ENCODE peak calls at places on chromosomes 3 and 15, in nine cellular contexts. Q, U, A, P, X, Y, K, S and Z are unnamed samples.

GRCh38 chr15:64997911-64998310 is 8.2 kb upstream of the SPG21 start:
- DNase-seq in Q (no peak), U (no peak), A (no peak), P (no peak), X (no peak), Y (no peak), K (no peak), S (no peak), Z (no peak)

GRCh38 chr15:20659265-20659664 is 117.7 kb upstream of the GOLGA6L6 start:
- DNase-seq in Q (no peak), U (no peak), A (no peak), P (no peak), X (no peak), Y (no peak), K (no peak), S (no peak), Z (peak; percentile 22)

GRCh38 chr3:180594631-180595348 is 7.2 kb upstream of the TTC14 start:
- DNase-seq in Q (peak; percentile 13), U (no peak), A (no peak), P (no peak), X (peak; percentile 26), Y (no peak), K (no peak), S (no peak), Z (no peak)

GRCh38 chr3:49410102-49410843 is 1.5 kb downstream of the RHOA start:
- DNase-seq in Q (no peak), U (no peak), A (no peak), P (no peak), X (no peak), Y (no peak), K (no peak), S (no peak), Z (no peak)

GRCh38 chr3:31105438-31106077 is 211.1 kb upstream of the GADL1 start:
- DNase-seq in Q (no peak), U (no peak), A (no peak), P (no peak), X (no peak), Y (no peak), K (no peak), S (no peak), Z (no peak)

GRCh38 chr15:62883938-62884479 is 158.5 kb upstream of the TPM1 start:
- DNase-seq in Q (no peak), U (no peak), A (no peak), P (no peak), X (no peak), Y (peak; percentile 78), K (no peak), S (no peak), Z (no peak)

GRCh38 chr15:100216177-100216576 is 125.6 kb downstream of the ADAMTS17 start:
- DNase-seq in Q (no peak), U (no peak), A (no peak), P (no peak), X (no peak), Y (no peak), K (no peak), S (no peak), Z (no peak)

GRCh38 chr15:81098884-81099601 is 35.0 kb upstream of the CFAP161 start:
- DNase-seq in Q (no peak), U (no peak), A (no peak), P (no peak), X (no peak), Y (peak; percentile 68), K (peak; percentile 91), S (peak; percentile 73), Z (peak; percentile 53)

GRCh38 chr3:101850327-101851048 is 1.2 kb downstream of the NFKBIZ start:
- DNase-seq in Q (no peak), U (no peak), A (no peak), P (no peak), X (peak; percentile 65), Y (no peak), K (no peak), S (no peak), Z (no peak)

GRCh38 chr3:157542711-157543485 is 39.7 kb upstream of the VEPH1 start:
- DNase-seq in Q (no peak), U (peak; percentile 89), A (peak; percentile 81), P (peak; percentile 83), X (no peak), Y (peak; percentile 86), K (no peak), S (no peak), Z (peak; percentile 85)

GRCh38 chr3:165805834-165806561 is 31.2 kb downstream of the BCHE start:
- DNase-seq in Q (no peak), U (no peak), A (no peak), P (no peak), X (no peak), Y (no peak), K (no peak), S (no peak), Z (no peak)

GRCh38 chr3:59809750-59810444 is 760.1 kb upstream of the CFAP20DC start:
- DNase-seq in Q (no peak), U (no peak), A (no peak), P (no peak), X (no peak), Y (no peak), K (no peak), S (no peak), Z (no peak)

GRCh38 chr3:168807426-168807825 is 711.7 kb upstream of the GOLIM4 start:
- DNase-seq in Q (no peak), U (no peak), A (no peak), P (no peak), X (no peak), Y (no peak), K (no peak), S (no peak), Z (no peak)

GRCh38 chr15:66878761-66879160 is 176.7 kb downstream of the SMAD6 start:
- DNase-seq in Q (no peak), U (no peak), A (no peak), P (no peak), X (no peak), Y (no peak), K (peak; percentile 75), S (no peak), Z (no peak)

GRCh38 chr3:142888099-142888483 is 792 bp downstream of the PCOLCE2 start:
- DNase-seq in Q (no peak), U (no peak), A (no peak), P (no peak), X (no peak), Y (no peak), K (no peak), S (no peak), Z (no peak)

GRCh38 chr15:35060591-35060990 is 24.5 kb downstream of the NANOGP8 start:
- DNase-seq in Q (no peak), U (no peak), A (no peak), P (no peak), X (no peak), Y (no peak), K (no peak), S (no peak), Z (no peak)

GRCh38 chr3:114411811-114412803 is 118.3 kb downstream of the TIGIT start:
- DNase-seq in Q (peak; percentile 47), U (no peak), A (no peak), P (no peak), X (no peak), Y (no peak), K (no peak), S (no peak), Z (no peak)
- TF ChIP-seq EP300 in Q (no peak), U (no peak), A (no peak), P (no peak), X (no peak), Y (no peak), K (no peak), S (no peak), Z (no peak)

GRCh38 chr3:47406762-47407149 is 25.9 kb downstream of the PTPN23 start:
- DNase-seq in Q (no peak), U (no peak), A (no peak), P (no peak), X (no peak), Y (peak; percentile 65), K (no peak), S (no peak), Z (no peak)
- H3K27ac ChIP-seq in Q (no peak overlapping the region), U (peak overlapping the region; percentile 66), A (no peak overlapping the region), P (no peak overlapping the region), X (no peak overlapping the region), Y (no peak overlapping the region), K (peak overlapping the region; percentile 14), S (peak overlapping the region; percentile 48), Z (no peak overlapping the region)

DNA sequence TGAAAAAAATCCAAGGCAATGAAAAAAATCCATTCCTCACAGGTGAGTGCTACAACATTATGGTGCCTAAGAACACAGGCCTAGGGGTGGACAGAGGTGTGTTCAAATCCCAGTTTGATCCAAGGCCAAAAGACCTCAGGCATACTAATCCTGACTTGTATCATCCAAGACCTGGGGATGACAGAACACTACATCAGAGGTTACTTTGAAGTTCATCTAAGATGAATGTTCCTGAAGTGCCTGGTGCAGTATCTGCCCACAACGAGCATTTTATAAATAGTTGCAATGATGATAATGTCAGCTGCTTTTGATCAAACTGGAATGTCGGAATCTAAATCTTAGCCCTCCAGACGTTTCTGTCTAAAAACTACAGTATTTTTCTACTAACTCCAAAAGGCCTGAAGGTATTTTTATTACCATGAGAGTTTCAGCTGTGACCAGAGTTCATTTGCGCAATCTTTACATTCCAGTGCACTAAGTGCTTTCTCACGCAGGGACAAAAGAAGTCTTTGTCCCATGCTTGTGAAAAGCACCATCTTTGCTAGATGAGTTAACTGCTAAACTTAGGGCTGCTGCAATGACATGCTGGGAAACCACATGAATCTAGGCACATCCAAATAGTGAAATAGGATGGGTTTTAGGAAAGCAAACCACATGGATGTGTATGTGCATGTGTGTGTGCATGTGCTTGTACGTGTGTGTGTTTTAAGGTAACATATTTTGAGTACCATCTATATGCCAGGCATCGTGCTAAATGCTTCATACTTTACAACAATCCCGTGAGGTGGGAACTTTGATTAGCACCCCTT is 18.1 kb downstream of the ANXA2 start:
- DNase-seq in Q (peak; percentile 99), U (no peak), A (no peak), P (no peak), X (no peak), Y (no peak), K (no peak), S (no peak), Z (no peak)
- TF ChIP-seq POLR2AphosphoS5 in Q (no peak), U (peak; percentile 49), A (no peak), P (peak; percentile 72), X (no peak), Y (peak; percentile 58), K (peak; percentile 11), S (no peak), Z (peak; percentile 32)

GRCh38 chr3:141804447-141804777 is 41.2 kb downstream of the GRK7 start:
- DNase-seq in Q (no peak), U (no peak), A (no peak), P (no peak), X (peak; percentile 1), Y (no peak), K (no peak), S (no peak), Z (no peak)

GRCh38 chr3:141807277-141808038 is 44.2 kb downstream of the GRK7 start:
- DNase-seq in Q (no peak), U (no peak), A (no peak), P (no peak), X (no peak), Y (no peak), K (no peak), S (peak; percentile 44), Z (no peak)

GRCh38 chr3:141802316-141803077 is 39.3 kb downstream of the GRK7 start:
- DNase-seq in Q (no peak), U (no peak), A (no peak), P (no peak), X (no peak), Y (no peak), K (no peak), S (no peak), Z (no peak)

GRCh38 chr3:141810161-141810560 is 47.0 kb downstream of the GRK7 start:
- DNase-seq in Q (no peak), U (no peak), A (no peak), P (no peak), X (no peak), Y (no peak), K (no peak), S (no peak), Z (no peak)

GRCh38 chr3:141804778-141805639 is 41.8 kb downstream of the GRK7 start:
- DNase-seq in Q (no peak), U (no peak), A (no peak), P (no peak), X (no peak), Y (no peak), K (no peak), S (peak; percentile 80), Z (no peak)
- TF ChIP-seq EP300 in Q (no peak), U (no peak), A (no peak), P (no peak), X (no peak), Y (no peak), K (no peak), S (peak; percentile 98), Z (no peak)